ENCODE peak calls at places on chromosomes 13 and 19, in four cellular contexts. E is GM12891, A is K562, W is GM12878. F is an unnamed sample.

GRCh38 chr13:59391696-59392095 is 772.0 kb downstream of the DIAPH3 start:
- DNase-seq in E (peak), A (peak), W (peak), F (peak)

GRCh38 chr13:35164324-35164932 is 222.4 kb downstream of the NBEA start:
- DNase-seq in E (no peak), A (peak), W (peak), F (no peak)

GRCh38 chr19:48918801-48919247 is 14.7 kb upstream of the DHDH start:
- DNase-seq in E (no peak), A (peak), W (no peak), F (peak)

GRCh38 chr19:16051254-16052025 is 24.9 kb upstream of the TPM4 start:
- DNase-seq in E (no peak), A (peak), W (no peak), F (no peak)

GRCh38 chr19:23777216-23777615 is 18.5 kb upstream of the ZNF681 start:
- DNase-seq in E (no peak), A (no peak), W (no peak), F (no peak)

GRCh38 chr19:29583196-29584006 is 22.7 kb upstream of the POP4 start:
- DNase-seq in E (no peak), A (no peak), W (no peak), F (no peak)

GRCh38 chr13:73171926-73172325 is 113.1 kb downstream of the KLF5 start:
- DNase-seq in E (no peak), A (no peak), W (no peak), F (no peak)

GRCh38 chr13:114339779-114340534 is 25.7 kb downstream of the CHAMP1 start:
- DNase-seq in E (no peak), A (no peak), W (no peak), F (peak)

GRCh38 chr19:5138606-5139594 is 170.0 kb downstream of the KDM4B start:
- DNase-seq in E (peak), A (no peak), W (peak), F (peak)

GRCh38 chr19:15702590-15702930 is 25.3 kb upstream of the OR10H2 start:
- DNase-seq in E (no peak), A (peak), W (no peak), F (peak)

GRCh38 chr19:5792224-5792623 is 1.3 kb upstream of the DUS3L start:
- DNase-seq in E (no peak), A (no peak), W (no peak), F (no peak)

GRCh38 chr19:35901854-35902661 is at the start of gene HCST:
- DNase-seq in E (no peak), A (no peak), W (no peak), F (no peak)

GRCh38 chr19:15418112-15418587 is 638 bp downstream of the AKAP8L start:
- DNase-seq in E (no peak), A (no peak), W (no peak), F (no peak)

GRCh38 chr19:11556634-11557420 is 2.2 kb downstream of the ELOF1 start:
- DNase-seq in E (no peak), A (no peak), W (no peak), F (no peak)

GRCh38 chr19:18809149-18809978 is 18.3 kb upstream of the COMP start:
- DNase-seq in E (no peak), A (no peak), W (no peak), F (no peak)

GRCh38 chr19:42092350-42092749 is 16.4 kb downstream of the ZNF574 start:
- DNase-seq in E (no peak), A (no peak), W (no peak), F (peak)

GRCh38 chr13:99796175-99796819 is 175.3 kb downstream of the ZIC5 start:
- DNase-seq in E (peak), A (peak), W (no peak), F (no peak)

GRCh38 chr19:2607712-2608601 is 94.5 kb downstream of the GNG7 start:
- DNase-seq in E (no peak), A (no peak), W (peak), F (no peak)

GRCh38 chr19:1299822-1300221 is 14.1 kb downstream of the EFNA2 start:
- DNase-seq in E (no peak), A (no peak), W (no peak), F (no peak)

GRCh38 chr19:55255618-55256423 is 3.0 kb downstream of the PPP6R1 start:
- DNase-seq in E (no peak), A (no peak), W (peak), F (no peak)

GRCh38 chr13:46383383-46383782 is 3.7 kb downstream of the RUBCNL start:
- DNase-seq in E (no peak), A (no peak), W (no peak), F (no peak)

GRCh38 chr13:45750566-45750965 is 48.4 kb downstream of the CBY2 start:
- DNase-seq in E (no peak), A (no peak), W (no peak), F (no peak)

GRCh38 chr19:38918526-38918925 is 6.5 kb upstream of the CCER2 start:
- DNase-seq in E (no peak), A (no peak), W (no peak), F (no peak)

GRCh38 chr19:38917921-38918491 is 6.0 kb upstream of the CCER2 start:
- DNase-seq in E (no peak), A (peak), W (no peak), F (no peak)

GRCh38 chr19:38919837-38920528 is 8.0 kb upstream of the CCER2 start:
- DNase-seq in E (no peak), A (peak), W (no peak), F (no peak)

GRCh38 chr19:38915329-38916321 is 3.6 kb upstream of the CCER2 start:
- DNase-seq in E (no peak), A (peak), W (no peak), F (no peak)

GRCh38 chr19:38917516-38917915 is 5.5 kb upstream of the CCER2 start:
- DNase-seq in E (no peak), A (peak), W (no peak), F (no peak)
- TF ChIP-seq SPI1 in E (no peak), A (no peak), W (no peak), F (no peak)

GRCh38 chr13:106472621-106473020 is 62.8 kb downstream of the EFNB2 start:
- DNase-seq in E (no peak), A (no peak), W (no peak), F (no peak)
- TF ChIP-seq SPI1 in E (no peak), A (no peak), W (no peak), F (no peak)

DNA sequence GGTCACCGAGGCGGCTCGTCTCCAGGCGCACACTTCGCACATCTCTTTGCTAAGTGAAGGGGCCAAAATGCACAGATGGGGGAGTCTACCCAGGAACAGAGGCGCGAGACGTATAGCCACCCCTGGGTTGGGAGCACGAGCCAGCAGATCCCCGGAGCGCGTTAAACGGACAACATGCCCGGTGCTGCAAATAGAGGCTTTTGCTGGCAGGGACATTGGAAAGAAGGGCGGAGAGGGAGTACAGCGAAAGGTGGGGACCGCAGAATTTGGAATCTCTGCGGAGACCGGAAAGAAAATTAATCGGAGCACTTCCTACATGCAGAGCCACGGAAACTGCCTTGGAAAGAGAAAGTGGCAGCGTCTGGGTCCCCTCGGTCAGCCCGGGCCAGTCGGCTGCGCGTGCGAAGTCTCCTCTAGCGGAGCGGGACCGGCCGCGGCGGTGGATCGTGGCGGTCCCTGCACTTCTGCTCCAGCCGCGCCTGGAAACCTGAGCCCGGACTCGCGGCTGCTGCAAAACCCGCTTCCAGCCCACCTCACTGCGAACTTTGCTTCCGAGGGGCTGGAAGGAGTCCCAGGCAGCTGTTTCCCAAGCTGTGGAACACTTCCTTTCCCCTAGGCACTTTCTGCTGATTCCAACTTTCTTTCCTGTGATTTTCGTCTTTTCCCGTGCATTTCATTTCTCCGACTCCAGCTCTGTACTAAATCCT is 791 bp upstream of the PCDH9 start:
- DNase-seq in E (no peak), A (peak), W (no peak), F (peak)
- TF ChIP-seq SPI1 in E (no peak), A (no peak), W (no peak), F (no peak)

GRCh38 chr13:97298816-97299215 is 76.7 kb downstream of the MBNL2 start:
- DNase-seq in E (no peak), A (no peak), W (no peak), F (no peak)

GRCh38 chr13:97302611-97303010 is 80.5 kb downstream of the MBNL2 start:
- DNase-seq in E (no peak), A (no peak), W (no peak), F (no peak)

GRCh38 chr13:97296740-97297139 is 74.6 kb downstream of the MBNL2 start:
- DNase-seq in E (no peak), A (no peak), W (no peak), F (no peak)

GRCh38 chr13:97301382-97302095 is 79.4 kb downstream of the MBNL2 start:
- DNase-seq in E (no peak), A (no peak), W (no peak), F (no peak)

DNA sequence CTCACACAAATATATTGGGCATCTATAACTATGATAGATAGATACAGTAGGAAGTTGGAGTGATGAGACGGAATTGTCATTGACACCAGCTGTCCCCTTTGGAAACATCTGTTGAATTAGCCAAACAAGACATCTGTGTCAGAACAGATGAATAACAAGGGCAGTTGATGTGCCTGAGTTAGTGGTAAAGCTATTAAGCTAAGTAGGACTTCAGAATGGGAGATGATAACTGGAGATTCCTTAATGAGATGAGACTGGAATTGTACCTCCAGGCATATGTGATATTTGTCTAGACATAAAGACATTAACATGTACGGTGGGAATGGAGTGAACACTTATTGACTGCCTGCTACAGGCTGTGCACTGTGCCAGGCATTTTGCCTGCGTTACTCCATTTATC is 78.7 kb downstream of the MBNL2 start:
- DNase-seq in E (no peak), A (no peak), W (no peak), F (no peak)
- TF ChIP-seq SPI1 in E (no peak), A (no peak), W (no peak), F (no peak)

GRCh38 chr19:22532388-22533310 is 101.5 kb upstream of the ZNF492 start:
- DNase-seq in E (no peak), A (no peak), W (no peak), F (no peak)
- TF ChIP-seq SPI1 in E (no peak), A (no peak), W (no peak), F (no peak)

DNA sequence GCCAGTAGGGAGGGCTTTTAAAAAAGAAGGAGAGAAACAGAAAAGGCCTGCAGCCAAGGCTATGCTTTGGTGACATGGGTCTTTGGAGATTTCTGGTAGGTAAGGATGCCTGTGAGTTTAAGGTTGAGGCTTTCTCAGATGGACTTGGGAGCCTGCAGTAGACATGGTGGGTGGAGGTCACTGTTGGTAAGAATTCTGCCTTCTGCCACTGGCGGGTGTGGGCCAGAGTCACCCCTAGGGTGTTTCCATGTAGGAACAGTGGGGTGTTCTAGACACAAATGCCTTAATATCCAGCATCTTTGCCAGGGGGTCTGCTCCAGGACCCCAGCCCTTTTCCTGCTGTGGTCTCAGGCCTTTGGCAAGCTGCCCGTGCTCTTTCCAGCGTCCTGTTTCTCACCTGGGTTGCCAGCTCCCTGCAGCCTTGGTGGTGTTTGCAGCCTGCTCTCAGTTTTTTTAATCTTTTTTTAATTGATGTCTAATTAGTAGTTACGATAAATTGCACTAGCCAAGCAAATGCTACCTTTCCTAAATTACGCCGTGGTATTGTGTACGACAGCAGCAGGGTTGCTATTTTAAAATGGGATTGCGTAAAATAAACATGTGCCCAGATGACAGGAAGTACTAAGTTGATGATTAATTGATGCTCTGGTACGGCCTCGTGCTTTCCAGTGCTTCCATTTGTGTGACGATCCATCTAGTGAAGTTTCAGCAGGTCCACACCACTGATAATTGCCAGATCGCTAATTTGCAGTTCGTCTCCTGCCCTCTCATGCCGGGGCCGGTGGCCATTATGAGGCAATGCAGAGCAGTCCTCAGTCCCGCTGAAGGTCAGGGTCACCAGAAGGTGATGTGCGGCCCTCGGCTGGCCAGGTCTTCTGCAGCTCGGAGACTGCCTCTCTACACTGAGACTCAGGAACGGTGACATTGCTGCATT is 35.3 kb upstream of the NPAS1 start:
- DNase-seq in E (no peak), A (no peak), W (no peak), F (no peak)
- TF ChIP-seq SPI1 in E (no peak), A (no peak), W (no peak), F (no peak)

DNA sequence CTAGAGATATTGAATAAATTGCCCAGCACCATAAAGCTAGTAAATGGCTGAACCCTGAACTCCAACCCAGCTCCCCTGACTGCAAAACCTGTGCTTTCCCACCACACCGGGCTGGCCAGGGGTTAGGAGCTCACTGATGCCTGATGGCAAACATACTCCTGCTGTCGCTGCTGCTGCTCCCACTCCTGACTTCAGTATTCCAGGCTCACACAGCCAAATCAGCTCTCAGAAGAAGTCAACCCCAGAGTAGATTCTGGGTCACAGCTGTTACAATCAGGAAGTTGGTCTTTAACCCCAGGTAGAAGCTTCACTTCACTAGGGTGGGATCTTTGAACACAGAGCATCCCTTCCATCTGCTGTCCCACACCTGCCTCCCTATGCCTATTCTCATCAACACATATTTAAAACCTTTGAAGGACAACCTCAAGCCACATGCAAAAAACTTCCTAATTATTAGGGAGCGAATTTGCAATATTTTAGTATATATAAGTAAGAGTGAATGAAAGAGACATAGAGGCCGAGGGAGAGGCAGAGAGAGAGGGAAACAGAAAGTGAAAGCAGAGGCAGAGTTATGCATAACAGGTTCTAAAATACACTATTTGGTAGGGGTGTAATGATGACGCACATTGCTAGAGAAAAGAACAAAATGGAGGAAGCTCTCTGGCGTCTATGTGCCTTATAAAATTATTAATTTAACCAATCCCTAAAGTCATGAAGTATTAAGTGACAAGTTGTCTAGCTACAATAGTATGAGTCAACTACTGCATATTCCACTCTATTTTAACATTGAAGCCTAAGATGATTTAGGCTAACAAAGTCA is 99.4 kb upstream of the SERP2 start:
- DNase-seq in E (peak), A (no peak), W (no peak), F (no peak)
- TF ChIP-seq SPI1 in E (no peak), A (no peak), W (no peak), F (no peak)

GRCh38 chr19:45061965-45062364 is 14.3 kb downstream of the ZNF296 start:
- DNase-seq in E (no peak), A (no peak), W (no peak), F (no peak)

GRCh38 chr19:45058622-45059159 is 17.6 kb downstream of the ZNF296 start:
- DNase-seq in E (no peak), A (peak), W (no peak), F (no peak)

GRCh38 chr19:45056831-45057230 is 18.0 kb downstream of the CLASRP start:
- DNase-seq in E (no peak), A (no peak), W (no peak), F (no peak)

GRCh38 chr19:45057444-45057843 is 18.6 kb downstream of the CLASRP start:
- DNase-seq in E (no peak), A (no peak), W (no peak), F (no peak)

GRCh38 chr19:45059258-45059965 is 16.9 kb downstream of the ZNF296 start:
- DNase-seq in E (peak), A (peak), W (no peak), F (no peak)
- TF ChIP-seq SPI1 in E (no peak), A (no peak), W (no peak), F (no peak)

GRCh38 chr13:98785968-98786367 is 33.5 kb upstream of the SLC15A1 start:
- DNase-seq in E (no peak), A (no peak), W (no peak), F (no peak)
- TF ChIP-seq SPI1 in E (no peak), A (no peak), W (no peak), F (no peak)

F was measured in HL-60.